ENCODE peak calls at places on chromosomes 13 and 19, in ten cellular contexts. One of them, this sample, is unnamed.

GRCh38 chr19:48445256-48445605 is 552 bp upstream of the GRWD1 start:
- DNase-seq in activated T-cell treated with anti-CD3 and anti-CD28 coated beads for 4 hours: no peak
- DNase-seq in mucosa of gallbladder: peak; percentile 63
- DNase-seq in aorta: no peak
- DNase-seq in brain microvascular endothelial cell: peak; percentile 92
- DNase-seq in C1 segment of cervical spinal cord: no peak
- DNase-seq in HT1080: peak; percentile 90
- DNase-seq in MV-4-11: peak; percentile 88
- DNase-seq in KG1: peak; percentile 90
- DNase-seq in effector CD8-positive, alpha-beta T cell: no peak
- DNase-seq in this sample: no peak

GRCh38 chr19:1245884-1246816 is 2.2 kb upstream of the MIDN start:
- DNase-seq in activated T-cell treated with anti-CD3 and anti-CD28 coated beads for 4 hours: no peak
- DNase-seq in mucosa of gallbladder: no peak
- DNase-seq in aorta: no peak
- DNase-seq in brain microvascular endothelial cell: no peak
- DNase-seq in C1 segment of cervical spinal cord: no peak
- DNase-seq in HT1080: no peak
- DNase-seq in MV-4-11: no peak
- DNase-seq in KG1: no peak
- DNase-seq in effector CD8-positive, alpha-beta T cell: no peak
- DNase-seq in this sample: no peak

GRCh38 chr19:31066385-31066784 is 282.9 kb downstream of the TSHZ3 start:
- DNase-seq in activated T-cell treated with anti-CD3 and anti-CD28 coated beads for 4 hours: no peak
- DNase-seq in mucosa of gallbladder: no peak
- DNase-seq in aorta: no peak
- DNase-seq in brain microvascular endothelial cell: peak; percentile 86
- DNase-seq in C1 segment of cervical spinal cord: no peak
- DNase-seq in HT1080: peak; percentile 87
- DNase-seq in MV-4-11: no peak
- DNase-seq in KG1: no peak
- DNase-seq in effector CD8-positive, alpha-beta T cell: no peak
- DNase-seq in this sample: no peak

GRCh38 chr13:45464687-45465453 is at the start of gene COG3:
- DNase-seq in activated T-cell treated with anti-CD3 and anti-CD28 coated beads for 4 hours: peak; percentile 91
- DNase-seq in mucosa of gallbladder: peak; percentile 95
- DNase-seq in aorta: peak; percentile 98
- DNase-seq in brain microvascular endothelial cell: peak; percentile 96
- DNase-seq in C1 segment of cervical spinal cord: peak; percentile 86
- DNase-seq in HT1080: peak; percentile 98
- DNase-seq in MV-4-11: peak; percentile 98
- DNase-seq in KG1: peak; percentile 86
- DNase-seq in effector CD8-positive, alpha-beta T cell: peak; percentile 90
- DNase-seq in this sample: peak; percentile 98

GRCh38 chr13:78601886-78602560 is 1.3 kb downstream of the POU4F1 start:
- DNase-seq in activated T-cell treated with anti-CD3 and anti-CD28 coated beads for 4 hours: no peak
- DNase-seq in mucosa of gallbladder: no peak
- DNase-seq in aorta: no peak
- DNase-seq in brain microvascular endothelial cell: no peak
- DNase-seq in C1 segment of cervical spinal cord: no peak
- DNase-seq in HT1080: no peak
- DNase-seq in MV-4-11: no peak
- DNase-seq in KG1: no peak
- DNase-seq in effector CD8-positive, alpha-beta T cell: no peak
- DNase-seq in this sample: no peak

GRCh38 chr19:49847731-49848696 is 2.9 kb upstream of the PTOV1 start:
- DNase-seq in activated T-cell treated with anti-CD3 and anti-CD28 coated beads for 4 hours: no peak
- DNase-seq in mucosa of gallbladder: no peak
- DNase-seq in aorta: no peak
- DNase-seq in brain microvascular endothelial cell: peak; percentile 81
- DNase-seq in C1 segment of cervical spinal cord: no peak
- DNase-seq in HT1080: peak; percentile 89
- DNase-seq in MV-4-11: peak; percentile 94
- DNase-seq in KG1: no peak
- DNase-seq in effector CD8-positive, alpha-beta T cell: no peak
- DNase-seq in this sample: peak; percentile 28

GRCh38 chr13:36193151-36193855 is 21.1 kb downstream of the SOHLH2 start:
- DNase-seq in activated T-cell treated with anti-CD3 and anti-CD28 coated beads for 4 hours: no peak
- DNase-seq in mucosa of gallbladder: no peak
- DNase-seq in aorta: no peak
- DNase-seq in brain microvascular endothelial cell: peak; percentile 52
- DNase-seq in C1 segment of cervical spinal cord: no peak
- DNase-seq in HT1080: peak; percentile 20
- DNase-seq in MV-4-11: no peak
- DNase-seq in KG1: no peak
- DNase-seq in effector CD8-positive, alpha-beta T cell: no peak
- DNase-seq in this sample: no peak

GRCh38 chr13:112783946-112784500 is 94.2 kb downstream of the ATP11A start:
- DNase-seq in activated T-cell treated with anti-CD3 and anti-CD28 coated beads for 4 hours: no peak
- DNase-seq in mucosa of gallbladder: no peak
- DNase-seq in aorta: no peak
- DNase-seq in brain microvascular endothelial cell: no peak
- DNase-seq in C1 segment of cervical spinal cord: no peak
- DNase-seq in HT1080: no peak
- DNase-seq in MV-4-11: no peak
- DNase-seq in KG1: no peak
- DNase-seq in effector CD8-positive, alpha-beta T cell: no peak
- DNase-seq in this sample: no peak

GRCh38 chr13:29362849-29363604 is 232.5 kb downstream of the SLC7A1 start:
- DNase-seq in activated T-cell treated with anti-CD3 and anti-CD28 coated beads for 4 hours: peak; percentile 3
- DNase-seq in mucosa of gallbladder: peak; percentile 50
- DNase-seq in aorta: no peak
- DNase-seq in brain microvascular endothelial cell: peak; percentile 39
- DNase-seq in C1 segment of cervical spinal cord: no peak
- DNase-seq in HT1080: peak; percentile 42
- DNase-seq in MV-4-11: peak; percentile 49
- DNase-seq in KG1: peak; percentile 17
- DNase-seq in effector CD8-positive, alpha-beta T cell: no peak
- DNase-seq in this sample: no peak

GRCh38 chr13:46885018-46885417 is 11.8 kb downstream of the HTR2A start:
- DNase-seq in activated T-cell treated with anti-CD3 and anti-CD28 coated beads for 4 hours: no peak
- DNase-seq in mucosa of gallbladder: no peak
- DNase-seq in aorta: no peak
- DNase-seq in brain microvascular endothelial cell: peak; percentile 38
- DNase-seq in C1 segment of cervical spinal cord: no peak
- DNase-seq in HT1080: peak; percentile 59
- DNase-seq in MV-4-11: no peak
- DNase-seq in KG1: no peak
- DNase-seq in effector CD8-positive, alpha-beta T cell: no peak
- DNase-seq in this sample: no peak

GRCh38 chr13:114148521-114148855 is 16.1 kb upstream of the RASA3 start:
- DNase-seq in activated T-cell treated with anti-CD3 and anti-CD28 coated beads for 4 hours: peak; percentile 57
- DNase-seq in mucosa of gallbladder: peak; percentile 53
- DNase-seq in aorta: peak; percentile 43
- DNase-seq in brain microvascular endothelial cell: no peak
- DNase-seq in C1 segment of cervical spinal cord: no peak
- DNase-seq in HT1080: no peak
- DNase-seq in MV-4-11: peak; percentile 86
- DNase-seq in KG1: peak; percentile 42
- DNase-seq in effector CD8-positive, alpha-beta T cell: peak; percentile 65
- DNase-seq in this sample: no peak

GRCh38 chr13:112879283-112879833 is 89.7 kb upstream of the MCF2L start:
- DNase-seq in activated T-cell treated with anti-CD3 and anti-CD28 coated beads for 4 hours: no peak
- DNase-seq in mucosa of gallbladder: no peak
- DNase-seq in aorta: peak; percentile 59
- DNase-seq in brain microvascular endothelial cell: no peak
- DNase-seq in C1 segment of cervical spinal cord: no peak
- DNase-seq in HT1080: no peak
- DNase-seq in MV-4-11: no peak
- DNase-seq in KG1: no peak
- DNase-seq in effector CD8-positive, alpha-beta T cell: no peak
- DNase-seq in this sample: no peak

GRCh38 chr19:12331211-12331941 is 2.1 kb downstream of the ZNF563 start:
- DNase-seq in activated T-cell treated with anti-CD3 and anti-CD28 coated beads for 4 hours: peak; percentile 70
- DNase-seq in mucosa of gallbladder: no peak
- DNase-seq in aorta: no peak
- DNase-seq in brain microvascular endothelial cell: no peak
- DNase-seq in C1 segment of cervical spinal cord: no peak
- DNase-seq in HT1080: no peak
- DNase-seq in MV-4-11: no peak
- DNase-seq in KG1: no peak
- DNase-seq in effector CD8-positive, alpha-beta T cell: peak; percentile 31
- DNase-seq in this sample: no peak

GRCh38 chr19:6215701-6216235 is 64.0 kb downstream of the MLLT1 start:
- DNase-seq in activated T-cell treated with anti-CD3 and anti-CD28 coated beads for 4 hours: no peak
- DNase-seq in mucosa of gallbladder: no peak
- DNase-seq in aorta: peak; percentile 76
- DNase-seq in brain microvascular endothelial cell: no peak
- DNase-seq in C1 segment of cervical spinal cord: no peak
- DNase-seq in HT1080: no peak
- DNase-seq in MV-4-11: no peak
- DNase-seq in KG1: no peak
- DNase-seq in effector CD8-positive, alpha-beta T cell: no peak
- DNase-seq in this sample: no peak

GRCh38 chr19:44863990-44864389 is 17.9 kb downstream of the NECTIN2 start:
- DNase-seq in activated T-cell treated with anti-CD3 and anti-CD28 coated beads for 4 hours: no peak
- DNase-seq in mucosa of gallbladder: no peak
- DNase-seq in aorta: no peak
- DNase-seq in brain microvascular endothelial cell: no peak
- DNase-seq in C1 segment of cervical spinal cord: no peak
- DNase-seq in HT1080: no peak
- DNase-seq in MV-4-11: no peak
- DNase-seq in KG1: no peak
- DNase-seq in effector CD8-positive, alpha-beta T cell: no peak
- DNase-seq in this sample: no peak

GRCh38 chr19:53285087-53285486 is 17.6 kb upstream of the VN1R4 start:
- DNase-seq in activated T-cell treated with anti-CD3 and anti-CD28 coated beads for 4 hours: no peak
- DNase-seq in mucosa of gallbladder: no peak
- DNase-seq in aorta: no peak
- DNase-seq in brain microvascular endothelial cell: no peak
- DNase-seq in C1 segment of cervical spinal cord: no peak
- DNase-seq in HT1080: no peak
- DNase-seq in MV-4-11: no peak
- DNase-seq in KG1: no peak
- DNase-seq in effector CD8-positive, alpha-beta T cell: no peak
- DNase-seq in this sample: no peak

GRCh38 chr19:952680-953500 is 27.1 kb downstream of the ARID3A start:
- DNase-seq in activated T-cell treated with anti-CD3 and anti-CD28 coated beads for 4 hours: no peak
- DNase-seq in mucosa of gallbladder: no peak
- DNase-seq in aorta: no peak
- DNase-seq in brain microvascular endothelial cell: no peak
- DNase-seq in C1 segment of cervical spinal cord: no peak
- DNase-seq in HT1080: no peak
- DNase-seq in MV-4-11: no peak
- DNase-seq in KG1: no peak
- DNase-seq in effector CD8-positive, alpha-beta T cell: no peak
- DNase-seq in this sample: no peak

GRCh38 chr13:93108111-93108581 is 118.5 kb upstream of the GPC6 start:
- DNase-seq in activated T-cell treated with anti-CD3 and anti-CD28 coated beads for 4 hours: no peak
- DNase-seq in mucosa of gallbladder: no peak
- DNase-seq in aorta: no peak
- DNase-seq in brain microvascular endothelial cell: no peak
- DNase-seq in C1 segment of cervical spinal cord: no peak
- DNase-seq in HT1080: no peak
- DNase-seq in MV-4-11: no peak
- DNase-seq in KG1: no peak
- DNase-seq in effector CD8-positive, alpha-beta T cell: no peak
- DNase-seq in this sample: no peak

GRCh38 chr13:97313481-97313880 is 91.3 kb downstream of the MBNL2 start:
- DNase-seq in activated T-cell treated with anti-CD3 and anti-CD28 coated beads for 4 hours: no peak
- DNase-seq in mucosa of gallbladder: no peak
- DNase-seq in aorta: no peak
- DNase-seq in brain microvascular endothelial cell: no peak
- DNase-seq in C1 segment of cervical spinal cord: no peak
- DNase-seq in HT1080: no peak
- DNase-seq in MV-4-11: no peak
- DNase-seq in KG1: no peak
- DNase-seq in effector CD8-positive, alpha-beta T cell: no peak
- DNase-seq in this sample: no peak

GRCh38 chr13:99173606-99174005 is 27.0 kb upstream of the UBAC2 start:
- DNase-seq in activated T-cell treated with anti-CD3 and anti-CD28 coated beads for 4 hours: no peak
- DNase-seq in mucosa of gallbladder: no peak
- DNase-seq in aorta: no peak
- DNase-seq in brain microvascular endothelial cell: no peak
- DNase-seq in C1 segment of cervical spinal cord: no peak
- DNase-seq in HT1080: no peak
- DNase-seq in MV-4-11: no peak
- DNase-seq in KG1: no peak
- DNase-seq in effector CD8-positive, alpha-beta T cell: no peak
- DNase-seq in this sample: no peak

GRCh38 chr19:35565016-35565856 is 1.8 kb upstream of the ATP4A start:
- DNase-seq in activated T-cell treated with anti-CD3 and anti-CD28 coated beads for 4 hours: no peak
- DNase-seq in mucosa of gallbladder: no peak
- DNase-seq in aorta: peak; percentile 38
- DNase-seq in brain microvascular endothelial cell: no peak
- DNase-seq in C1 segment of cervical spinal cord: no peak
- DNase-seq in HT1080: no peak
- DNase-seq in MV-4-11: no peak
- DNase-seq in KG1: no peak
- DNase-seq in effector CD8-positive, alpha-beta T cell: no peak
- DNase-seq in this sample: no peak

GRCh38 chr13:111893071-111893606 is 173.8 kb upstream of the SOX1 start:
- DNase-seq in activated T-cell treated with anti-CD3 and anti-CD28 coated beads for 4 hours: no peak
- DNase-seq in mucosa of gallbladder: no peak
- DNase-seq in aorta: peak; percentile 70
- DNase-seq in brain microvascular endothelial cell: peak; percentile 35
- DNase-seq in C1 segment of cervical spinal cord: no peak
- DNase-seq in HT1080: peak; percentile 5
- DNase-seq in MV-4-11: no peak
- DNase-seq in KG1: no peak
- DNase-seq in effector CD8-positive, alpha-beta T cell: no peak
- DNase-seq in this sample: no peak

GRCh38 chr13:46575321-46575721 is 22.4 kb downstream of the LRCH1 start:
- DNase-seq in activated T-cell treated with anti-CD3 and anti-CD28 coated beads for 4 hours: no peak
- DNase-seq in mucosa of gallbladder: no peak
- DNase-seq in aorta: no peak
- DNase-seq in brain microvascular endothelial cell: no peak
- DNase-seq in C1 segment of cervical spinal cord: no peak
- DNase-seq in HT1080: peak; percentile 2
- DNase-seq in MV-4-11: peak; percentile 35
- DNase-seq in KG1: no peak
- DNase-seq in effector CD8-positive, alpha-beta T cell: no peak
- DNase-seq in this sample: no peak

GRCh38 chr13:34435338-34435737 is 506.7 kb upstream of the NBEA start:
- DNase-seq in activated T-cell treated with anti-CD3 and anti-CD28 coated beads for 4 hours: no peak
- DNase-seq in mucosa of gallbladder: no peak
- DNase-seq in aorta: no peak
- DNase-seq in brain microvascular endothelial cell: peak; percentile 56
- DNase-seq in C1 segment of cervical spinal cord: no peak
- DNase-seq in HT1080: peak; percentile 85
- DNase-seq in MV-4-11: no peak
- DNase-seq in KG1: no peak
- DNase-seq in effector CD8-positive, alpha-beta T cell: no peak
- DNase-seq in this sample: no peak

GRCh38 chr19:13729859-13730258 is 34.5 kb upstream of the MRI1 start:
- DNase-seq in activated T-cell treated with anti-CD3 and anti-CD28 coated beads for 4 hours: no peak
- DNase-seq in mucosa of gallbladder: no peak
- DNase-seq in aorta: no peak
- DNase-seq in brain microvascular endothelial cell: no peak
- DNase-seq in C1 segment of cervical spinal cord: no peak
- DNase-seq in HT1080: no peak
- DNase-seq in MV-4-11: peak; percentile 58
- DNase-seq in KG1: peak; percentile 16
- DNase-seq in effector CD8-positive, alpha-beta T cell: no peak
- DNase-seq in this sample: no peak

GRCh38 chr19:440391-441212 is 20.2 kb downstream of the SHC2 start:
- DNase-seq in activated T-cell treated with anti-CD3 and anti-CD28 coated beads for 4 hours: no peak
- DNase-seq in mucosa of gallbladder: no peak
- DNase-seq in aorta: no peak
- DNase-seq in brain microvascular endothelial cell: no peak
- DNase-seq in C1 segment of cervical spinal cord: no peak
- DNase-seq in HT1080: no peak
- DNase-seq in MV-4-11: no peak
- DNase-seq in KG1: no peak
- DNase-seq in effector CD8-positive, alpha-beta T cell: no peak
- DNase-seq in this sample: no peak

GRCh38 chr19:42573642-42574041 is 21.1 kb downstream of the CEACAM8 start:
- DNase-seq in activated T-cell treated with anti-CD3 and anti-CD28 coated beads for 4 hours: no peak
- DNase-seq in mucosa of gallbladder: no peak
- DNase-seq in aorta: no peak
- DNase-seq in brain microvascular endothelial cell: no peak
- DNase-seq in C1 segment of cervical spinal cord: no peak
- DNase-seq in HT1080: no peak
- DNase-seq in MV-4-11: no peak
- DNase-seq in KG1: no peak
- DNase-seq in effector CD8-positive, alpha-beta T cell: no peak
- DNase-seq in this sample: no peak

GRCh38 chr13:49436890-49437289 is 7.0 kb downstream of the CAB39L start:
- DNase-seq in activated T-cell treated with anti-CD3 and anti-CD28 coated beads for 4 hours: no peak
- DNase-seq in mucosa of gallbladder: no peak
- DNase-seq in aorta: peak; percentile 76
- DNase-seq in brain microvascular endothelial cell: peak; percentile 31
- DNase-seq in C1 segment of cervical spinal cord: no peak
- DNase-seq in HT1080: peak; percentile 37
- DNase-seq in MV-4-11: peak; percentile 14
- DNase-seq in KG1: no peak
- DNase-seq in effector CD8-positive, alpha-beta T cell: no peak
- DNase-seq in this sample: no peak